ENCODE peak calls at places on chromosomes 7 and 10, in five cellular contexts. V is aorta, M is mesothelial cell of epicardium, W is A549, N is iPS-NIHi11. P is an unnamed sample.

GRCh38 chr7:39560398-39560797 is 5.8 kb upstream of the YAE1 start:
- DNase-seq in M (no peak), V (no peak), N (no peak), W (no peak), P (no peak)

GRCh38 chr10:129594811-129595210 is 127.8 kb downstream of the MGMT start:
- DNase-seq in V (no peak), M (no peak), W (no peak), N (no peak), P (no peak)

GRCh38 chr7:106031271-106032029 is 68.4 kb downstream of the CDHR3 start:
- DNase-seq in M (no peak), N (no peak), W (no peak), V (no peak), P (peak)

GRCh38 chr10:33722067-33722466 is 387.6 kb upstream of the NRP1 start:
- DNase-seq in V (no peak), M (no peak), W (no peak), N (no peak), P (no peak)

GRCh38 chr10:58846856-58847255 is 329.6 kb upstream of the PHYHIPL start:
- DNase-seq in V (no peak), W (no peak), N (no peak), M (no peak), P (no peak)

GRCh38 chr7:404782-405488 is 114.7 kb downstream of the PDGFA start:
- DNase-seq in V (peak), N (peak), W (no peak), M (peak), P (no peak)

GRCh38 chr7:36119005-36119711 is 33.9 kb upstream of the EEPD1 start:
- DNase-seq in M (no peak), N (no peak), W (no peak), V (no peak), P (no peak)

GRCh38 chr10:89210794-89211425 is 3.8 kb upstream of the CH25H start:
- DNase-seq in V (no peak), M (no peak), N (no peak), W (no peak), P (no peak)

GRCh38 chr10:69968830-69969229 is 83.8 kb upstream of the MACROH2A2 start:
- DNase-seq in V (no peak), W (no peak), M (no peak), N (no peak), P (no peak)

GRCh38 chr10:28545967-28546644 is 13.2 kb downstream of the WAC start:
- DNase-seq in N (no peak), V (no peak), M (no peak), W (no peak), P (no peak)

GRCh38 chr10:116664631-116665030 is 43.9 kb downstream of the PNLIPRP2 start:
- DNase-seq in N (no peak), V (no peak), W (no peak), M (no peak), P (no peak)